ENCODE peak calls at places on chromosomes 7 and 10, in eight cellular contexts. One of them, this sample, is unnamed.

GRCh38 chr10:71832967-71833366 is 18.1 kb downstream of the PSAP start:
- DNase-seq in HCT116: no peak
- DNase-seq in spleen: no peak
- DNase-seq in SK-N-SH: no peak
- DNase-seq in sigmoid colon: no peak
- DNase-seq in HepG2: no peak
- DNase-seq in K562: no peak
- DNase-seq in Panc1: no peak
- DNase-seq in this sample: no peak

GRCh38 chr7:98281757-98282652 is 519 bp downstream of the BRI3 start:
- DNase-seq in HCT116: no peak
- DNase-seq in spleen: peak; percentile 95
- DNase-seq in SK-N-SH: peak; percentile 80
- DNase-seq in sigmoid colon: peak; percentile 78
- DNase-seq in HepG2: no peak
- DNase-seq in K562: peak; percentile 45
- DNase-seq in Panc1: no peak
- DNase-seq in this sample: peak; percentile 43

GRCh38 chr7:88480901-88481300 is 174.2 kb upstream of the STEAP4 start:
- DNase-seq in HCT116: no peak
- DNase-seq in spleen: no peak
- DNase-seq in SK-N-SH: no peak
- DNase-seq in sigmoid colon: no peak
- DNase-seq in HepG2: no peak
- DNase-seq in K562: no peak
- DNase-seq in Panc1: no peak
- DNase-seq in this sample: no peak

GRCh38 chr7:127895814-127896280 is 135.4 kb downstream of the LRRC4 start:
- DNase-seq in HCT116: no peak
- DNase-seq in spleen: no peak
- DNase-seq in SK-N-SH: no peak
- DNase-seq in sigmoid colon: no peak
- DNase-seq in HepG2: no peak
- DNase-seq in K562: peak; percentile 56
- DNase-seq in Panc1: no peak
- DNase-seq in this sample: no peak

GRCh38 chr7:39811161-39811614 is 138.9 kb upstream of the CDK13 start:
- DNase-seq in HCT116: no peak
- DNase-seq in spleen: no peak
- DNase-seq in SK-N-SH: peak; percentile 81
- DNase-seq in sigmoid colon: no peak
- DNase-seq in HepG2: no peak
- DNase-seq in K562: no peak
- DNase-seq in Panc1: no peak
- DNase-seq in this sample: no peak

GRCh38 chr7:70793060-70793459 is 338.9 kb upstream of the GALNT17 start:
- DNase-seq in HCT116: no peak
- DNase-seq in spleen: no peak
- DNase-seq in SK-N-SH: no peak
- DNase-seq in sigmoid colon: no peak
- DNase-seq in HepG2: peak; percentile 43
- DNase-seq in K562: no peak
- DNase-seq in Panc1: no peak
- DNase-seq in this sample: no peak

GRCh38 chr7:956031-956430 is 1.6 kb upstream of the ADAP1 start:
- DNase-seq in HCT116: no peak
- DNase-seq in spleen: peak; percentile 64
- DNase-seq in SK-N-SH: peak; percentile 20
- DNase-seq in sigmoid colon: peak; percentile 65
- DNase-seq in HepG2: no peak
- DNase-seq in K562: no peak
- DNase-seq in Panc1: no peak
- DNase-seq in this sample: no peak

GRCh38 chr7:94330474-94331027 is 64.1 kb upstream of the COL1A2 start:
- DNase-seq in HCT116: no peak
- DNase-seq in spleen: no peak
- DNase-seq in SK-N-SH: no peak
- DNase-seq in sigmoid colon: no peak
- DNase-seq in HepG2: no peak
- DNase-seq in K562: no peak
- DNase-seq in Panc1: no peak
- DNase-seq in this sample: peak; percentile 42

DNA sequence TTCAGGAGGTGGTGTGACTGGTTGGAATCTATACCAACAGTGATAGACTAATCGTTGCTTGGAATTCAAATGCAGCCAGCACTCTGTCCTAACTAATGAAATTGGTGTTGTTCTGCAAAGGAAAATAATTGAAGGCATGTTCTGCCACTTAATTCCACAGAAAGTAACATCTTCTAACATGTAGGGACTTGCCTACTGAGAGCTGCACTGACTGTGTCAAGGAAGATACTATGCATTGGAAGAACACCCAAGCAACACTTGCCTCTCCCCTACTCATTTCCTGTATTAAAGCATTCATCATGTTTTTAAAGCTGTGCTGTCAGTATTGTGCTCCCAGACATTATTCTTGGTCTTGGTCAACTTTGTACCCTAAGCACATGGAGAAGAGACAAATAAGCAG is 2.7 kb upstream of the CYP3A7 start:
- DNase-seq in HCT116: no peak
- DNase-seq in spleen: no peak
- DNase-seq in SK-N-SH: no peak
- DNase-seq in sigmoid colon: no peak
- DNase-seq in HepG2: no peak
- DNase-seq in K562: no peak
- DNase-seq in Panc1: no peak
- DNase-seq in this sample: no peak
- TF ChIP-seq POLR2AphosphoS5 in HCT116: no peak
- TF ChIP-seq POLR2AphosphoS5 in spleen: no peak
- TF ChIP-seq POLR2AphosphoS5 in SK-N-SH: no peak
- TF ChIP-seq POLR2AphosphoS5 in sigmoid colon: no peak
- TF ChIP-seq POLR2AphosphoS5 in HepG2: no peak
- TF ChIP-seq POLR2AphosphoS5 in K562: no peak
- TF ChIP-seq POLR2AphosphoS5 in Panc1: no peak
- TF ChIP-seq POLR2AphosphoS5 in this sample: no peak

DNA sequence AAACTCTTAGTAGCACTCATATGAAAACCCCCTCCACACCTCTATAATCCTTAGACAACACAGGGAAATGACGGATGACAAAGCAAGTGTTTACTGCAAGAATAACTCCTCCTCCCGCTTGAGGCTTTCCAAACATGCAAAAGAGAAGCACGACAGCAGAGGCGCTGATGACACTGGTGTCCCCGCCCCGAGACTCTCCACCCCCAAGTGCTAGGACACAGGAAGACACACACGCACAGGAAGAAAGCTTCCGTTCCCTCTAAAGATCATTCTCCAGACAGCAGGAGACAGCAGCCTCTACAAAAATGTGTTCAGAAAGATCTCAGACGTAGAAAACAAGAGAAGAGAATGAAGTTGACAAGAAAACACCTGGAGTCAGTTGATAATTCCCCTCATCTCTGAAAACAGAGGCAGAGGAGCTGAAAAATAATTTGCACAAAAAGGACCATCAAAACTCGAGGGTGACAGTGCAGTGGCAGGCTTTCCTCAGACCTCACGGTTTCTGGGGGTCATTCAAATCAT is 90.2 kb downstream of the DLG5 start:
- DNase-seq in HCT116: no peak
- DNase-seq in spleen: peak; percentile 89
- DNase-seq in SK-N-SH: no peak
- DNase-seq in sigmoid colon: no peak
- DNase-seq in HepG2: no peak
- DNase-seq in K562: peak; percentile 93
- DNase-seq in Panc1: no peak
- DNase-seq in this sample: no peak
- TF ChIP-seq POLR2AphosphoS5 in HCT116: no peak
- TF ChIP-seq POLR2AphosphoS5 in spleen: peak; percentile 86
- TF ChIP-seq POLR2AphosphoS5 in SK-N-SH: no peak
- TF ChIP-seq POLR2AphosphoS5 in sigmoid colon: peak; percentile 33
- TF ChIP-seq POLR2AphosphoS5 in HepG2: no peak
- TF ChIP-seq POLR2AphosphoS5 in K562: peak; percentile 86
- TF ChIP-seq POLR2AphosphoS5 in Panc1: no peak
- TF ChIP-seq POLR2AphosphoS5 in this sample: no peak

DNA sequence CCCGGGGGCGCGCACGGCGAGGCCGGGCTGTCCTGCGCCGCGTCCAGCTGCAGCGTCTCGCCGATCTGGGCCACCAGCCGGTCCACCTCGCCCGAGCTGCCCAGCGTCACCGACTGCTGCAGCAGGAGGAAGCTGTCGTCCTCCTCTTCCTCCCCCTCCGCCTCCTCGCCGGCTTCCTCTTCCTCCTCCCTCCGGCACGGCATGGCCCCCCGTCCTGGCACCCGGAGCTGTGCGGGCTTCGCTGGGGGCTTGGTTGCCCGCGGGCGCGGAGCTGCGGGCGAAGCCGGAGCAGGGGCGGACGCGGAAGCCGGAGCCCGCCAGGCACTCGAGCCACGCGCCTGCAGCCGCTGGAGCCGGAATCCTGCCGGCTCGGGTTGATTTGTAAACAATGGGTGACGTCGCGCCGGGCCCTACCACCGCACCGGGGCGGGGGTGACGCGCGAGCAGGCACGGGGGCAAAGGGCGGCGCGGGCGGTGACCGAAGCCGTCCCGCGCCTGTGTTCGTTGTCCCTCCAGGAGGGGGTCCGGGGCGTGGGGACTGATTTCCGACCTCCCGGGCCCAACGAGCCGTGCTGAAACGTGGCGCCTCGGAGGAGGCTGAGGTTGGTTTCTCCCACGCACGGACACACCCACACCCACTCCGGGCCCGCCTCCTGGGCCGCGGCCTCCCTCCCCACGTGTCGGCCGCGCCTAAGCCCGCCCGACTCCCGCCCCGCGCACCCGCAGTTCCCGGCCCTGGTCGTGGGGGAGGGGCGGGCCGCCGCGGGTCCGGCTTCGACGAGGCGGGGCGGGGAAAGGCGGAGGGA is at the start of gene FRAT2:
- DNase-seq in HCT116: peak; percentile 79
- DNase-seq in spleen: peak; percentile 97
- DNase-seq in SK-N-SH: peak; percentile 99
- DNase-seq in sigmoid colon: peak; percentile 96
- DNase-seq in HepG2: peak; percentile 74
- DNase-seq in K562: peak; percentile 90
- DNase-seq in Panc1: peak; percentile 56
- DNase-seq in this sample: peak; percentile 94
- TF ChIP-seq POLR2AphosphoS5 in HCT116: peak; percentile 70
- TF ChIP-seq POLR2AphosphoS5 in spleen: peak; percentile 86
- TF ChIP-seq POLR2AphosphoS5 in SK-N-SH: peak; percentile 3
- TF ChIP-seq POLR2AphosphoS5 in sigmoid colon: peak; percentile 92
- TF ChIP-seq POLR2AphosphoS5 in HepG2: peak; percentile 69
- TF ChIP-seq POLR2AphosphoS5 in K562: peak; percentile 49
- TF ChIP-seq POLR2AphosphoS5 in Panc1: peak; percentile 47
- TF ChIP-seq POLR2AphosphoS5 in this sample: peak; percentile 90

GRCh38 chr7:50814166-50814565 is 31.5 kb upstream of the GRB10 start:
- DNase-seq in HCT116: no peak
- DNase-seq in spleen: no peak
- DNase-seq in SK-N-SH: no peak
- DNase-seq in sigmoid colon: no peak
- DNase-seq in HepG2: no peak
- DNase-seq in K562: no peak
- DNase-seq in Panc1: no peak
- DNase-seq in this sample: peak; percentile 60

GRCh38 chr7:50812109-50812508 is 29.4 kb upstream of the GRB10 start:
- DNase-seq in HCT116: no peak
- DNase-seq in spleen: no peak
- DNase-seq in SK-N-SH: no peak
- DNase-seq in sigmoid colon: no peak
- DNase-seq in HepG2: no peak
- DNase-seq in K562: no peak
- DNase-seq in Panc1: no peak
- DNase-seq in this sample: no peak

GRCh38 chr7:50815138-50815537 is 32.4 kb upstream of the GRB10 start:
- DNase-seq in HCT116: no peak
- DNase-seq in spleen: no peak
- DNase-seq in SK-N-SH: no peak
- DNase-seq in sigmoid colon: no peak
- DNase-seq in HepG2: no peak
- DNase-seq in K562: no peak
- DNase-seq in Panc1: no peak
- DNase-seq in this sample: no peak

GRCh38 chr7:50808282-50808888 is 25.7 kb upstream of the GRB10 start:
- DNase-seq in HCT116: no peak
- DNase-seq in spleen: no peak
- DNase-seq in SK-N-SH: no peak
- DNase-seq in sigmoid colon: no peak
- DNase-seq in HepG2: no peak
- DNase-seq in K562: no peak
- DNase-seq in Panc1: no peak
- DNase-seq in this sample: no peak

DNA sequence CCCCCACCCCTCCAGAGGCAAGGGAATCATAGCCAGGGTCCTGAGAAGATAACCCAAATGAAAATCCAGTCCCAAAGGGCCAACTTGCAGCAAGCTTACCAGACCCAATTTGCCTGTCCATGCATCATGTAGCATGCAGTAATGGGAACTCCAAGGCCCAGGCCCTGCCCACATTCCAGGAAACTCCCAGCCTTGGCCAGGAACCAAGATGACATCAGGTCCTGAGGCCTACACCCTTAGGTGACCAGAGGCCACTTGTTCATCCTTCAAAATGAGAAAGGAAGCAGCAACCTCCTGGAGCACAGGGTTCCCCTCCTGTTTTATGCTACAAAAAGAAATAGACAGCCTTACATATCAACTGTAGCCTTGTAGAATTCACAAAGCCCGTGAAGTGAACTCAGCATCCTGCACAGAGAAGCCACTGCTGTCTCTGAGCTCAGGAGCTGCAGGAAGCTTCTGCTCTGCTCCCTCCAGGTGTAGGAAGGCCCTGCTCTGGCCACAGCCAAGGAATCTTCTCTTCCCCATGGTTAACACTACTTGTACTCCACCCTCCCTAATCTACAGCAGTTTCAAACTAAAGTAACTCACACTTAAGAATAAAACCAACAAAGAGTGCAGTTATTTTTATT is 30.3 kb upstream of the GRB10 start:
- DNase-seq in HCT116: peak; percentile 49
- DNase-seq in spleen: no peak
- DNase-seq in SK-N-SH: no peak
- DNase-seq in sigmoid colon: peak; percentile 73
- DNase-seq in HepG2: peak; percentile 28
- DNase-seq in K562: no peak
- DNase-seq in Panc1: peak; percentile 81
- DNase-seq in this sample: peak; percentile 13
- TF ChIP-seq POLR2AphosphoS5 in HCT116: no peak
- TF ChIP-seq POLR2AphosphoS5 in spleen: peak; percentile 80
- TF ChIP-seq POLR2AphosphoS5 in SK-N-SH: no peak
- TF ChIP-seq POLR2AphosphoS5 in sigmoid colon: peak; percentile 38
- TF ChIP-seq POLR2AphosphoS5 in HepG2: no peak
- TF ChIP-seq POLR2AphosphoS5 in K562: no peak
- TF ChIP-seq POLR2AphosphoS5 in Panc1: no peak
- TF ChIP-seq POLR2AphosphoS5 in this sample: no peak

This sample was measured in GM23338.